ENCODE peak calls at places on chromosomes 1 and 21, in four cellular contexts. One of them, this sample, is unnamed.

GRCh38 chr1:185315364-185316108 is 1.5 kb downstream of the IVNS1ABP start:
- DNase-seq in K562: no peak
- DNase-seq in HepG2: peak; percentile 51
- DNase-seq in HCT116: peak; percentile 7
- DNase-seq in this sample: peak; percentile 22

GRCh38 chr21:16180613-16181012 is 450.8 kb downstream of the USP25 start:
- DNase-seq in K562: no peak
- DNase-seq in HepG2: peak; percentile 5
- DNase-seq in HCT116: no peak
- DNase-seq in this sample: no peak

GRCh38 chr1:84888753-84889152 is 4.3 kb downstream of the LPAR3 start:
- DNase-seq in K562: no peak
- DNase-seq in HepG2: no peak
- DNase-seq in HCT116: no peak
- DNase-seq in this sample: no peak

GRCh38 chr1:201354151-201354900 is 23.2 kb downstream of the TNNT2 start:
- DNase-seq in K562: no peak
- DNase-seq in HepG2: no peak
- DNase-seq in HCT116: no peak
- DNase-seq in this sample: no peak

GRCh38 chr1:15454256-15454655 is 2.3 kb upstream of the CELA2A start:
- DNase-seq in K562: no peak
- DNase-seq in HepG2: no peak
- DNase-seq in HCT116: no peak
- DNase-seq in this sample: no peak

GRCh38 chr1:160376525-160377131 is 9.8 kb downstream of the NHLH1 start:
- DNase-seq in K562: peak; percentile 72
- DNase-seq in HepG2: peak; percentile 58
- DNase-seq in HCT116: peak; percentile 61
- DNase-seq in this sample: peak; percentile 63

GRCh38 chr1:111366256-111366655 is 61.3 kb downstream of the OVGP1 start:
- DNase-seq in K562: no peak
- DNase-seq in HepG2: no peak
- DNase-seq in HCT116: no peak
- DNase-seq in this sample: no peak

GRCh38 chr1:67018574-67018973 is 35.4 kb downstream of the SLC35D1 start:
- DNase-seq in K562: no peak
- DNase-seq in HepG2: no peak
- DNase-seq in HCT116: no peak
- DNase-seq in this sample: no peak

GRCh38 chr1:111600886-111601386 is 18.7 kb upstream of the RAP1A start:
- DNase-seq in K562: no peak
- DNase-seq in HepG2: no peak
- DNase-seq in HCT116: no peak
- DNase-seq in this sample: no peak

GRCh38 chr1:172588296-172589291 is 55.6 kb downstream of the SUCO start:
- DNase-seq in K562: peak; percentile 31
- DNase-seq in HepG2: peak; percentile 15
- DNase-seq in HCT116: peak; percentile 64
- DNase-seq in this sample: no peak

GRCh38 chr21:46153259-46154154 is 1.9 kb downstream of the FTCD start:
- DNase-seq in K562: peak; percentile 96
- DNase-seq in HepG2: peak; percentile 54
- DNase-seq in HCT116: no peak
- DNase-seq in this sample: no peak

GRCh38 chr1:59492500-59492899 is 195.6 kb downstream of the FGGY start:
- DNase-seq in K562: no peak
- DNase-seq in HepG2: no peak
- DNase-seq in HCT116: no peak
- DNase-seq in this sample: no peak

GRCh38 chr1:94866178-94866822 is 46.1 kb downstream of the SLC44A3 start:
- DNase-seq in K562: no peak
- DNase-seq in HepG2: no peak
- DNase-seq in HCT116: no peak
- DNase-seq in this sample: no peak

GRCh38 chr21:25845729-25846256 is 111.0 kb downstream of the GABPA start:
- DNase-seq in K562: no peak
- DNase-seq in HepG2: no peak
- DNase-seq in HCT116: no peak
- DNase-seq in this sample: no peak

GRCh38 chr1:150152772-150153461 is 3.2 kb downstream of the PLEKHO1 start:
- DNase-seq in K562: no peak
- DNase-seq in HepG2: peak; percentile 19
- DNase-seq in HCT116: no peak
- DNase-seq in this sample: peak; percentile 41

GRCh38 chr1:32981003-32981909 is 16.6 kb upstream of the RNF19B start:
- DNase-seq in K562: no peak
- DNase-seq in HepG2: no peak
- DNase-seq in HCT116: no peak
- DNase-seq in this sample: peak; percentile 89

GRCh38 chr1:78441921-78442320 is 48.9 kb upstream of the PTGFR start:
- DNase-seq in K562: no peak
- DNase-seq in HepG2: no peak
- DNase-seq in HCT116: no peak
- DNase-seq in this sample: no peak

GRCh38 chr21:32979598-32980268 is 46.0 kb upstream of the OLIG2 start:
- DNase-seq in K562: no peak
- DNase-seq in HepG2: no peak
- DNase-seq in HCT116: no peak
- DNase-seq in this sample: no peak

GRCh38 chr1:219279017-219279770 is 105.5 kb downstream of the LYPLAL1 start:
- DNase-seq in K562: no peak
- DNase-seq in HepG2: peak; percentile 56
- DNase-seq in HCT116: no peak
- DNase-seq in this sample: no peak

GRCh38 chr1:99919221-99919620 is 50.6 kb upstream of the SLC35A3 start:
- DNase-seq in K562: no peak
- DNase-seq in HepG2: no peak
- DNase-seq in HCT116: no peak
- DNase-seq in this sample: no peak

GRCh38 chr1:203569490-203570318 is 56.9 kb upstream of the ATP2B4 start:
- DNase-seq in K562: no peak
- DNase-seq in HepG2: no peak
- DNase-seq in HCT116: no peak
- DNase-seq in this sample: no peak

GRCh38 chr1:234963180-234963903 is 165.3 kb downstream of the TOMM20 start:
- DNase-seq in K562: peak; percentile 63
- DNase-seq in HepG2: peak; percentile 99
- DNase-seq in HCT116: no peak
- DNase-seq in this sample: no peak

GRCh38 chr1:67135354-67135753 is 584 bp upstream of the C1orf141 start:
- DNase-seq in K562: no peak
- DNase-seq in HepG2: no peak
- DNase-seq in HCT116: no peak
- DNase-seq in this sample: no peak

GRCh38 chr1:3638676-3639075 is 11.2 kb downstream of the WRAP73 start:
- DNase-seq in K562: no peak
- DNase-seq in HepG2: no peak
- DNase-seq in HCT116: no peak
- DNase-seq in this sample: no peak
- TF ChIP-seq TCF7L2 in K562: no peak
- TF ChIP-seq TCF7L2 in HepG2: no peak
- TF ChIP-seq TCF7L2 in HCT116: no peak
- TF ChIP-seq TCF7L2 in this sample: no peak

GRCh38 chr1:214494706-214495105 is 56.7 kb downstream of the PTPN14 start:
- DNase-seq in K562: no peak
- DNase-seq in HepG2: no peak
- DNase-seq in HCT116: peak; percentile 81
- DNase-seq in this sample: no peak

GRCh38 chr1:214491468-214492120 is 59.8 kb downstream of the PTPN14 start:
- DNase-seq in K562: no peak
- DNase-seq in HepG2: no peak
- DNase-seq in HCT116: no peak
- DNase-seq in this sample: no peak

GRCh38 chr1:214496126-214496525 is 55.3 kb downstream of the PTPN14 start:
- DNase-seq in K562: no peak
- DNase-seq in HepG2: no peak
- DNase-seq in HCT116: no peak
- DNase-seq in this sample: no peak

GRCh38 chr1:214492405-214493075 is 58.9 kb downstream of the PTPN14 start:
- DNase-seq in K562: no peak
- DNase-seq in HepG2: no peak
- DNase-seq in HCT116: no peak
- DNase-seq in this sample: no peak

DNA sequence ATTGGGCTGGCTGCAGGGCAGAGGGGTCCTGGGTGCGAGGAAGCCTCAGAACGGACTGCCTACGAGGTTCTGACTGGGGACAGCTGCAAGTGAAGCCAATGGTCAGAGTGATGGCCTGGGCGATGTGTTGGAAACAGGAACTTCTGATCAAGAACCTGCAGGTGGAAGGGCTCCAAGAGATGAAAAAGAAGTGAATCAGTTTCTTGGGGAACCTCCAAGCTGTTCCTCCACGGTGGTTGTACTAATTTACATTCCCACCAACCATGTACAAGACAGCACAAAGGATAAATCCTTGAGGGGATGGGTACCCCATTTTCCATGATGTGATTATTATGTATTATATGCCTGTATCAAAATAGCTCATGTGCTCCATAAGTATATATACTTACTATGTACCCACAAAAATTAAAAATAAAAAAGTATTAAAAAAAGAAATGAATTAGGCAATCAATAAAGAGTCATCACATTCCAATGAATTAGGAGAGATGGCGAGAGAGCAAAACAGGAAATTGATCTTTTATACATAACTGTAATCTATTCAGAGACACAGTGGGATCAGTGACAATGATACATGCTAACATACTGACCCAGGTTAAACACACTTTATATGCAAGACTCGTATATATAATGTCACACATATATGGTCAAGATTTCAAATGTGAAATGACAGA is 58.1 kb downstream of the PTPN14 start:
- DNase-seq in K562: no peak
- DNase-seq in HepG2: no peak
- DNase-seq in HCT116: no peak
- DNase-seq in this sample: no peak
- TF ChIP-seq SIN3A in K562: no peak
- TF ChIP-seq SIN3A in HepG2: no peak
- TF ChIP-seq SIN3A in HCT116: no peak
- TF ChIP-seq SIN3A in this sample: no peak

GRCh38 chr1:50123071-50123470 is 14.4 kb downstream of the ELAVL4 start:
- DNase-seq in K562: no peak
- DNase-seq in HepG2: peak; percentile 2
- DNase-seq in HCT116: no peak
- DNase-seq in this sample: no peak
- TF ChIP-seq TCF7L2 in K562: no peak
- TF ChIP-seq TCF7L2 in HepG2: no peak
- TF ChIP-seq TCF7L2 in HCT116: no peak
- TF ChIP-seq TCF7L2 in this sample: no peak

GRCh38 chr21:41611441-41611840 is 103.5 kb upstream of the TMPRSS2 start:
- DNase-seq in K562: no peak
- DNase-seq in HepG2: no peak
- DNase-seq in HCT116: no peak
- DNase-seq in this sample: no peak

GRCh38 chr21:41613421-41613998 is 105.6 kb upstream of the TMPRSS2 start:
- DNase-seq in K562: no peak
- DNase-seq in HepG2: no peak
- DNase-seq in HCT116: no peak
- DNase-seq in this sample: no peak

GRCh38 chr21:41612674-41613250 is 104.8 kb upstream of the TMPRSS2 start:
- DNase-seq in K562: peak; percentile 76
- DNase-seq in HepG2: peak; percentile 15
- DNase-seq in HCT116: no peak
- DNase-seq in this sample: no peak

GRCh38 chr21:41611966-41612606 is 104.1 kb upstream of the TMPRSS2 start:
- DNase-seq in K562: peak; percentile 41
- DNase-seq in HepG2: peak; percentile 28
- DNase-seq in HCT116: peak; percentile 50
- DNase-seq in this sample: peak; percentile 47

DNA sequence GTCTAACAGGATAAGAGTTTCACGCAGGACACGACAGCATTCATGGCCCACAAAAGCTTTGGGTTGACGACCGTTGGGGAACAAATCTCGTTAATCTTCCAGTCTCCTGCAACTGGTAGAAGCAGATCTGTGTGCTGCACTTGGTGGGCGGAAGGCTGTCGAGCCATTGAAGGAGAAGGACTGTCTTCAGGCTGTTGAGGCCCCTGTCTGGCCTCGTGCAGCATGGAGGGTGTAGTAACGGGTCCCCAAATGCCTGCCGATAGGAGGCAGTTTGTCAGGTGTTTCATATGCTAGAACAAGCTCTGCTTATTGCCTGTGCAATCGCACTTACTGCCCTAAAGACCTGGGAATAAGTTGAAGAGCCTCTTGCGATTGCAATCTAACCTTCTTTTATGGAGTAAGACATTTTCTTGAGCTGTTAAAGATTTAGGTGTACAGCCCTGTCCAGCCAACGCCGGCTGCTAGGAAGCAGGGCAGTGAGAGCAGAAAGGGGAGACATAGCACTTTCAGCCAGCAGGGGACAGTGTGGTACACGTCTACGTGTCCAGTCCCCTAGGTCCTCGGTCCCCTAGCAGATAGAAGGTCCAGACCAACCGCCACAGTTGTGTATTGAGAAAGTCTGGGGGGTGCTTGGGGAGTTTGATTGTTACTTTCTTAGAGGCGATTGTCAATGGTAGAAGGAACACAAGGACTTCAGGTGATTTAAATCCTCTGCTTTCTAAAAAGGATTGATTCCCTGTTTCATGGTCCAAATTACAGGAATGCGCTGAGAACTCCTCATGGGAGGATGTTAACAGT is 102.3 kb upstream of the TMPRSS2 start:
- DNase-seq in K562: peak; percentile 73
- DNase-seq in HepG2: peak; percentile 60
- DNase-seq in HCT116: peak; percentile 48
- DNase-seq in this sample: peak; percentile 33
- TF ChIP-seq SIN3A in K562: no peak
- TF ChIP-seq SIN3A in HepG2: no peak
- TF ChIP-seq SIN3A in HCT116: no peak
- TF ChIP-seq SIN3A in this sample: no peak

This sample was measured in Panc1.